ENCODE peak calls at places on chromosomes 2 and 18, in four cellular contexts. I is HCT116, M is K562, H is H1. Y is an unnamed sample.

GRCh38 chr2:27264253-27264752 is 1.5 kb upstream of the SLC30A3 start:
- DNase-seq in M (no peak), I (no peak), H (peak), Y (no peak)

GRCh38 chr2:28163627-28164279 is 228.9 kb upstream of the FOSL2 start:
- DNase-seq in H (no peak), I (no peak), M (no peak), Y (no peak)

GRCh38 chr2:7860693-7861092 is 821.2 kb upstream of the ID2 start:
- DNase-seq in I (no peak), M (no peak), H (peak), Y (no peak)

GRCh38 chr2:233259745-233260144 is 8.3 kb downstream of the ATG16L1 start:
- DNase-seq in H (no peak), M (no peak), I (no peak), Y (no peak)

GRCh38 chr2:174634130-174635014 is 36.8 kb upstream of the WIPF1 start:
- DNase-seq in M (peak), I (no peak), H (no peak), Y (peak)

GRCh38 chr2:43031471-43032224 is 194.8 kb downstream of the ZFP36L2 start:
- DNase-seq in H (no peak), M (no peak), I (no peak), Y (no peak)

GRCh38 chr18:32909798-32910561 is 137.2 kb upstream of the KLHL14 start:
- DNase-seq in H (no peak), I (no peak), M (no peak), Y (no peak)

GRCh38 chr2:47867205-47867604 is 39.1 kb downstream of the FBXO11 start:
- DNase-seq in H (no peak), I (peak), M (no peak), Y (no peak)

GRCh38 chr2:46800218-46800617 is 115.4 kb downstream of the MCFD2 start:
- DNase-seq in I (no peak), H (no peak), M (no peak), Y (no peak)

GRCh38 chr18:36389027-36389426 is 91.5 kb downstream of the FHOD3 start:
- DNase-seq in M (no peak), I (no peak), H (no peak), Y (no peak)

GRCh38 chr2:121832992-121833732 is 77.7 kb downstream of the TSN start:
- DNase-seq in H (no peak), M (no peak), I (no peak), Y (no peak)

GRCh38 chr2:236965841-236966096 is 119.9 kb upstream of the COPS8 start:
- DNase-seq in I (no peak), H (no peak), M (no peak), Y (no peak)

GRCh38 chr2:78309460-78309859 is 716.0 kb upstream of the REG3G start:
- DNase-seq in H (no peak), M (no peak), I (no peak), Y (no peak)

GRCh38 chr2:43879261-43879660 is 40.5 kb downstream of the ABCG8 start:
- DNase-seq in M (no peak), H (no peak), I (no peak), Y (no peak)

GRCh38 chr2:9757430-9758287 is 85.6 kb upstream of the TAF1B start:
- DNase-seq in H (no peak), M (no peak), I (no peak), Y (no peak)

GRCh38 chr2:186641807-186642321 is 52.0 kb upstream of the FAM171B start:
- DNase-seq in H (no peak), M (peak), I (peak), Y (peak)

GRCh38 chr2:189086710-189087109 is 92.9 kb downstream of the COL5A2 start:
- DNase-seq in I (no peak), H (no peak), M (no peak), Y (no peak)
- TF ChIP-seq EGR1 in I (no peak), H (no peak), M (no peak), Y (no peak)

DNA sequence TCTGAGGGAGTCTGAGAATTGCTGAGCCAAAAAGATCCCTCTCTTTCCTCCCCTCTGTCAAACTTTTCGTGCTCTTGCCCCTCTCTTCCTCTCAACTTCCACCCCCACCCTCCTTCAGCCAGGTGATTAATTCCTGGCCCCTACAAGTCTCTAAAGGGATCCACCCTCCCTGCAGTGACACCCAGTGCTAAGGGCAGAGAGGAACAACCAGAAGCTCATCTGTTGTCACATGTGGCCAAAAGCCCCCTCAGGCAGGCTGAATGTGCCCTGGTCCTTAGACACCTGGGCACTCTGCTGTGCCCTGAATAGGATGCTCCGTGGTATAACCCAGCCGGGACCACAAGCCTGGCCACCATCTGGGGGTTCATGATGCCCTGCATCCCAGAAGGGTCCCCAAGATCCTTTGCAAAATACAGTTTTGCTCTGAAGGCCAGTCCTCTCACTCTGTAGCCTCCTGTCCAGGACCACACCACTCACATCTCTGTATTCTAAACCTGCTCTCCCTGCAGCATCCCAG is 234.4 kb downstream of the BCL11A start:
- DNase-seq in M (no peak), I (no peak), H (no peak), Y (no peak)
- TF ChIP-seq EGR1 in M (no peak), I (no peak), H (no peak), Y (no peak)

GRCh38 chr18:12361770-12362378 is 15.2 kb downstream of the AFG3L2 start:
- DNase-seq in I (no peak), M (no peak), H (no peak), Y (no peak)
- TF ChIP-seq EGR1 in I (no peak), M (no peak), H (no peak), Y (no peak)

GRCh38 chr2:165633431-165633830 is 160.6 kb downstream of the GALNT3 start:
- DNase-seq in I (no peak), M (no peak), H (no peak), Y (no peak)
- TF ChIP-seq EGR1 in I (no peak), M (no peak), H (no peak), Y (no peak)